ENCODE peak calls at places on chromosomes 13 and 19, in four cellular contexts. U is right atrium auricular region, J is HL-60, P is progenitor cell of endocrine pancreas. I is an unnamed sample.

GRCh38 chr19:50432658-50433057 is at the start of gene MYBPC2:
- DNase-seq in U (no peak), J (no peak), P (no peak), I (no peak)

GRCh38 chr19:36973021-36973843 is 57.1 kb downstream of the ZNF568 start:
- DNase-seq in U (peak; percentile 81), J (peak; percentile 5), P (no peak), I (no peak)

GRCh38 chr19:4229179-4229931 is at the start of gene EBI3:
- DNase-seq in U (no peak), J (no peak), P (peak; percentile 26), I (no peak)

GRCh38 chr19:34309368-34310138 is 55.2 kb downstream of the GARRE1 start:
- DNase-seq in U (no peak), J (no peak), P (no peak), I (no peak)

GRCh38 chr19:283395-283794 is 7.8 kb downstream of the PLPP2 start:
- DNase-seq in U (no peak), J (no peak), P (no peak), I (no peak)

GRCh38 chr13:47705185-47705584 is 295.9 kb downstream of the SUCLA2 start:
- DNase-seq in U (no peak), J (no peak), P (no peak), I (no peak)

GRCh38 chr19:1102407-1103106 is 1.2 kb upstream of the GPX4 start:
- DNase-seq in U (peak; percentile 89), J (no peak), P (no peak), I (no peak)

GRCh38 chr19:53394522-53394973 is 401 bp upstream of the ZNF765 start:
- DNase-seq in U (peak; percentile 64), J (no peak), P (peak; percentile 34), I (no peak)

GRCh38 chr13:77323858-77324257 is 3.0 kb downstream of the MYCBP2 start:
- DNase-seq in U (no peak), J (no peak), P (no peak), I (peak; percentile 48)

GRCh38 chr19:33214621-33215020 is 11.0 kb downstream of the SLC7A10 start:
- DNase-seq in U (no peak), J (no peak), P (no peak), I (no peak)